ENCODE peak calls at places on chromosomes 1 and 21, in four cellular contexts. D is neuronal stem cell, K is uterus, U is ascending aorta. O is an unnamed sample. For H3K4me1, the result is how much of the 10 kb centered on the place peaks cover.

GRCh38 chr1:208851376-208851775 is 607.2 kb upstream of the PLXNA2 start:
- DNase-seq in D (no peak), K (no peak), U (no peak), O (no peak)

GRCh38 chr1:78491311-78492071 is 717 bp downstream of the PTGFR start:
- DNase-seq in D (peak), K (peak), U (no peak), O (peak)

GRCh38 chr1:183131166-183131565 is 54.9 kb upstream of the LAMC2 start:
- DNase-seq in D (no peak), K (no peak), U (no peak), O (no peak)

GRCh38 chr21:40947713-40948112 is 100.8 kb upstream of the DSCAM start:
- DNase-seq in D (no peak), K (no peak), U (no peak), O (no peak)

GRCh38 chr1:9490605-9491339 is 48.5 kb upstream of the SLC25A33 start:
- DNase-seq in D (peak), K (peak), U (peak), O (peak)

GRCh38 chr21:34881894-34882371 is 167.2 kb downstream of the RUNX1 start:
- DNase-seq in D (no peak), K (no peak), U (no peak), O (no peak)

GRCh38 chr1:232581932-232582331 is 48.0 kb downstream of the SIPA1L2 start:
- DNase-seq in D (no peak), K (no peak), U (no peak), O (no peak)

GRCh38 chr1:30527511-30528140 is 195.8 kb downstream of the MATN1 start:
- DNase-seq in D (no peak), K (peak), U (peak), O (peak)

GRCh38 chr1:8211620-8212442 is 106.1 kb upstream of the SLC45A1 start:
- DNase-seq in D (no peak), K (no peak), U (peak), O (peak)

GRCh38 chr1:33815061-33815460 is 48.8 kb upstream of the HMGB4 start:
- DNase-seq in D (no peak), K (no peak), U (no peak), O (no peak)

GRCh38 chr1:187491082-187491720 is 662.5 kb downstream of the PLA2G4A start:
- DNase-seq in D (no peak), K (no peak), U (no peak), O (no peak)

GRCh38 chr1:2586154-2587070 is at the start of gene PRXL2B:
- DNase-seq in D (peak), K (peak), U (peak), O (peak)

GRCh38 chr21:38758815-38759214 is 46.9 kb upstream of the ETS2 start:
- DNase-seq in D (no peak), K (no peak), U (no peak), O (no peak)

GRCh38 chr1:172040466-172040865 is 199.2 kb downstream of the DNM3 start:
- DNase-seq in D (no peak), K (no peak), U (no peak), O (no peak)

GRCh38 chr21:42513151-42513984 is at the start of gene SLC37A1:
- DNase-seq in D (no peak), K (no peak), U (peak), O (no peak)

GRCh38 chr1:113940365-113941244 is 11.5 kb downstream of the HIPK1 start:
- DNase-seq in D (no peak), K (no peak), U (no peak), O (no peak)

GRCh38 chr1:14626869-14627607 is 28.6 kb downstream of the KAZN start:
- DNase-seq in D (no peak), K (peak), U (no peak), O (peak)

GRCh38 chr1:155192346-155193274 is 15.1 kb downstream of the THBS3 start:
- DNase-seq in D (no peak), K (no peak), U (no peak), O (no peak)

GRCh38 chr1:202806845-202807366 is 1.3 kb downstream of the KDM5B start:
- DNase-seq in D (no peak), K (peak), U (no peak), O (no peak)

GRCh38 chr1:87058343-87058649 is 143.9 kb downstream of the HS2ST1 start:
- DNase-seq in D (no peak), K (no peak), U (no peak), O (no peak)

GRCh38 chr1:66733348-66734017 is 18.8 kb upstream of the DYNLT5 start:
- DNase-seq in D (no peak), K (no peak), U (no peak), O (no peak)

GRCh38 chr1:80447533-80447932 is 1353.2 kb upstream of the ADGRL2 start:
- DNase-seq in D (no peak), K (no peak), U (no peak), O (no peak)

GRCh38 chr1:55833452-55834160 is 618.4 kb upstream of the USP24 start:
- DNase-seq in D (no peak), K (no peak), U (no peak), O (no peak)

GRCh38 chr1:20730690-20731056 is 1.8 kb downstream of the SH2D5 start:
- DNase-seq in D (no peak), K (no peak), U (peak), O (no peak)

GRCh38 chr1:220294754-220295419 is 22.6 kb upstream of the RAB3GAP2 start:
- DNase-seq in D (no peak), K (no peak), U (no peak), O (no peak)

GRCh38 chr1:22255341-22256212 is 112.7 kb upstream of the WNT4 start:
- DNase-seq in D (no peak), K (no peak), U (no peak), O (no peak)
- H3K4me1 ChIP-seq in D (under half), K (under half), U (under half), O (under half)

GRCh38 chr1:204462229-204462561 is 32.4 kb downstream of the PIK3C2B start:
- DNase-seq in D (no peak), K (no peak), U (no peak), O (no peak)
- H3K4me3 ChIP-seq in D (no peak), K (no peak), U (no peak), O (no peak)

GRCh38 chr1:153361129-153362109 is 3.8 kb downstream of the S100A9 start:
- DNase-seq in D (no peak), K (no peak), U (peak), O (no peak)

GRCh38 chr1:153360190-153360589 is 2.5 kb downstream of the S100A9 start:
- DNase-seq in D (no peak), K (no peak), U (no peak), O (peak)

GRCh38 chr1:153362187-153362586 is 4.5 kb downstream of the S100A9 start:
- DNase-seq in D (no peak), K (no peak), U (peak), O (no peak)

GRCh38 chr1:153359241-153359640 is 1.6 kb downstream of the S100A9 start:
- DNase-seq in D (no peak), K (no peak), U (no peak), O (no peak)

DNA sequence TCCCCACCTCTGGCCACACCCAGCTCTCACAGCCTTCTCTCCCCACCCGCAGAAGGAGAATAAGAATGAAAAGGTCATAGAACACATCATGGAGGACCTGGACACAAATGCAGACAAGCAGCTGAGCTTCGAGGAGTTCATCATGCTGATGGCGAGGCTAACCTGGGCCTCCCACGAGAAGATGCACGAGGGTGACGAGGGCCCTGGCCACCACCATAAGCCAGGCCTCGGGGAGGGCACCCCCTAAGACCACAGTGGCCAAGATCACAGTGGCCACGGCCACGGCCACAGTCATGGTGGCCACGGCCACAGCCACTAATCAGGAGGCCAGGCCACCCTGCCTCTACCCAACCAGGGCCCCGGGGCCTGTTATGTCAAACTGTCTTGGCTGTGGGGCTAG is 2.9 kb downstream of the S100A9 start:
- DNase-seq in D (no peak), K (no peak), U (no peak), O (no peak)
- H3K4me1 ChIP-seq in D (under half), K (under half), U (under half), O (under half)

GRCh38 chr21:45125347-45125746 is 51.0 kb downstream of the ADARB1 start:
- DNase-seq in D (no peak), K (no peak), U (no peak), O (no peak)

GRCh38 chr21:45120975-45121374 is 46.6 kb downstream of the ADARB1 start:
- DNase-seq in D (no peak), K (no peak), U (no peak), O (no peak)

GRCh38 chr21:45122432-45123132 is 48.2 kb downstream of the ADARB1 start:
- DNase-seq in D (no peak), K (no peak), U (no peak), O (no peak)

GRCh38 chr21:45124596-45124995 is 50.2 kb downstream of the ADARB1 start:
- DNase-seq in D (no peak), K (no peak), U (no peak), O (no peak)

GRCh38 chr21:45123440-45123839 is 49.1 kb downstream of the ADARB1 start:
- DNase-seq in D (no peak), K (no peak), U (no peak), O (no peak)
- H3K4me3 ChIP-seq in D (no peak), K (no peak), U (no peak), O (no peak)

DNA sequence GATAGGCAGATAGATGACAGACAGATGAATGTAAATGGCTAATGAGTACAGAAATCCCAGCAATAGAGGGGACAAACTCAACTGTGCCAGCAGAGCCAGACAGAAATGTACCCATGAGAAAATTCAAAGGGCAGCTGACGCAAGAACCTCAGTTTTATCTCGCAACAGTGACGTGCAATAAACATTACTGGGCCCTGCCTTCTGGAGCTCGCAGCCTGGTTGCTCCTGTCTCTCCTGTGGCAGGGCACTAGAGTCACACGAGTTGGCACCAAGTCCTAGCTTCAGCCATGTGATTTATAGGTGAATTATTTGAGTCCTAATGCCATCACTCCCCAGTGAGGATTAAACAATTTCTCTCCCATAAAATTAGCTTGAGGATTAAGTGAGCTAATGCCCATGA is 50.8 kb downstream of the VAV3 start:
- DNase-seq in D (no peak), K (no peak), U (no peak), O (no peak)
- H3K4me1 ChIP-seq in D (under half), K (under half), U (under half), O (under half)

DNA sequence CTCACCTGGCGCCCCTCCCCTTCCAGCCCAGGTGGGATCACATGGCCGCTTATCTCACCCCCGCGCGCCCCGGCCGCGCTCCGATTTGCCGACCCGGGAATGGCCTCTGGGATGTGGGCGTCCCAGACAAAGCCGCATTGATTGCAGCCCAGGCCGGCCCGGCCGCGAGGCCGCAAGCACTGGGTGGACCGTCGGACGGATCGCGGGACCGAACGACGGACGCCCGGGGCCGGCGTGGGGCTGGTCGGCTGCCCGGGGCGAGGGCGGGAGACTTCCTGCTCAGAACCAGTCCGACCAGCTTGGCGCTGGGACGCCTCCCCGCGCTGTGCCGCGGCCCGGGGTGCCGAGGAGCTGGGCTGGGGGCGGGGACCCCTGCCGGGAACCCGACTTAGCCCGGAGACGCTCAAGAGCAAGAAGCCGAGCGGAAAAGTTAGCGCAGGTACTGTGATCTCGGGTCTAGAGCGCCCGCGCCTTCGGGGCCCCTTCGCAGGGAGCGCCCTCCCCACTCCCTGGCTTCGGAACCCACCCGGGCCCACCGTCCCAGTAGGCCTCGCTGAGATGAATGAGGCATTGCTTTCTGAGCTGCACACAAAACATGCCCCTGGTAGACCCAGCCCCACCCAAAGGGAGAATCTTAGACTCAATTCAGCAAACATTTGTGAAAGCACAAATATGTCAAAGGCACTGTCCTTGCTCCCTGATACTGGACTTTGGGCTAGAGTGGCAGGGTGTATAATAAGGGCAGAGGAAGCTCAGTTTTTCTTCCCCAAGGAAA is 415 bp upstream of the LAD1 start:
- DNase-seq in D (no peak), K (no peak), U (no peak), O (no peak)
- H3K4me3 ChIP-seq in D (peak), K (no peak), U (peak), O (no peak)

GRCh38 chr1:26318338-26319064 is 743 bp downstream of the CD52 start:
- DNase-seq in D (no peak), K (no peak), U (no peak), O (peak)

GRCh38 chr1:26320896-26321295 is 3.1 kb downstream of the CD52 start:
- DNase-seq in D (no peak), K (no peak), U (no peak), O (no peak)

GRCh38 chr1:26323382-26323781 is 5.6 kb downstream of the CD52 start:
- DNase-seq in D (no peak), K (no peak), U (no peak), O (no peak)

GRCh38 chr1:26322042-26322331 is 4.2 kb downstream of the CD52 start:
- DNase-seq in D (no peak), K (no peak), U (no peak), O (no peak)

DNA sequence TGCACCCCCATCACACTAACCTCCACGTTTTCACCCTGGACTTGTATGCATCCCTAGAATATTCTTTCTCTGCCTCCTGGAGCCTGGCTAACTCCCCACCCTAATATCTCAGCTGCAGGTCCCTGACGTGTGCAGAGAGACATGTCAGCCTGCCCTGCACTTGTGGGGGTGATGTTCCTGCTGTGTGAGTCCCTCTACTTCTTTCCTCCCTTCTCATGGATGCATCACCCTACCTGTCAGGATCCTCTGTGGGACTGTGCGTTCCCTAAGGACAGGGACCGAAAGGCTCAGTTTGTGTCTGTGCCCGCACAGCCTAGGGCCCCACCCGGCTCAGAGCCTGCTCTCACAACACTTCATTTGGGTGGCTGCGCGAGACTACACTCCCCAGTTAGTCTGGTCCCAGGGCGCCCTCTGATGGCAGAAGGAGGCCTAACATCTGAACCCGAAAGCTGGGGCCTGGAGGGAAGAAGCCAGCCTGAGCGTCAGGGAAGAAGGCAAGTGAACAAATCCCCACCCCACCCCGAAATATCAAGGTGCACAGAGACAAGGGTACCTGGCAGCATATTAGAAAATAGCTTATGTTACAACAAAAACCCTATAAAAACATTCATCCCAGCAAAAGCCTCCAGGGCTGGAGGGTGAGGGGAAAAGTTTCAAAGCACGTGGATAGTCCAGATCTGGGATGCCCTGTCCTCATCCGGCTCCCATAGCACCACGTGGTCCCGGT is 3.7 kb downstream of the CD52 start:
- DNase-seq in D (peak), K (peak), U (peak), O (peak)
- H3K4me1 ChIP-seq in D (under half), K (under half), U (under half), O (under half)

GRCh38 chr1:76146184-76146583 is 71.6 kb downstream of the ST6GALNAC3 start:
- DNase-seq in D (no peak), K (no peak), U (no peak), O (no peak)
- H3K4me3 ChIP-seq in D (no peak), K (no peak), U (no peak), O (no peak)

GRCh38 chr1:37177230-37177864 is 143.0 kb upstream of the GRIK3 start:
- DNase-seq in D (no peak), K (no peak), U (no peak), O (peak)

GRCh38 chr1:37174876-37175275 is 140.6 kb upstream of the GRIK3 start:
- DNase-seq in D (no peak), K (no peak), U (no peak), O (no peak)

GRCh38 chr1:37176269-37176668 is 142.0 kb upstream of the GRIK3 start:
- DNase-seq in D (no peak), K (no peak), U (no peak), O (no peak)

GRCh38 chr1:37171651-37172050 is 137.3 kb upstream of the GRIK3 start:
- DNase-seq in D (no peak), K (no peak), U (no peak), O (no peak)

DNA sequence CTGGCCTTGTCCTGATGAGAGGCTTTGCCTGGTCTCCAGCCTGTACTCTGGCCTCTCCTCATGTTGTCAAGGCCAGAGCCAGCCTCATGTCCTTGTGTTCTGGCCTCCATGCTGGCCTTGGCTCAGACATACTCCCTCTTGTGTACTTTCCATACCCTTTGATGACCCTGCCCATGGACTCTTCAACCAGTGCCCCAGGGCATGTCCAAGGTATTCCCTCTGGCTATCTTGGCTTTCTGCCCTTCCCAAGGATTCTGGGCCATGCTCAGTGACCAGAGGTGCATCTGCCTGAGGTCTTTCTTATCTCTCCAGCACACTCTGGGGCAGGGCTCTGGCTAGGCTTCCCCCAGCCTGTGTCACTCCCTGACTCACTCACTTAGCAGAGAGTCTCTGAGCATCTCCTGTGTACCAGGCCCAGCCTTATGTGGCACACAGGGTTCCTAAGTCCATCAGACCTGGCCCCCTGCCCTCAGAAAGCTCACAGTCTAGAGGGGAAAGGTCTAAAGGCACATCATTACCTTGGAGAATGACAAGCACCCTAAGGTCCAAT is 141.4 kb upstream of the GRIK3 start:
- DNase-seq in D (no peak), K (no peak), U (no peak), O (no peak)
- H3K4me1 ChIP-seq in D (under half), K (under half), U (under half), O (under half)